ENCODE peak calls at places on chromosomes 4 and X, in nine cellular contexts. L is thoracic aorta; U is CD4-positive, alpha-beta T cell; J is Right ventricle myocardium superior; C is upper lobe of right lung; S is stimulated activated CD4-positive, alpha-beta T cell treated with anti-CD3 and anti-CD28 coated beads, Interleukin-2, amount 100 ng/mL, for 48 hours; W is T-helper 22 cell; T is body of pancreas; D is NCI-H460. P is an unnamed sample.

GRCh38 chr4:89222171-89222570 is 85.4 kb downstream of the GPRIN3 start:
- DNase-seq in L (no peak), U (no peak), J (no peak), C (no peak), S (no peak), W (no peak), T (no peak), D (no peak), P (no peak)

GRCh38 chrX:154735695-154736393 is 15.0 kb downstream of the GAB3 start:
- DNase-seq in L (no peak), U (no peak), J (peak; percentile 74), C (peak; percentile 62), S (no peak), W (no peak), T (peak; percentile 38), D (no peak), P (no peak)

GRCh38 chr4:184310171-184310567 is 92.5 kb upstream of the ENPP6 start:
- DNase-seq in L (no peak), U (peak; percentile 29), J (no peak), C (no peak), S (no peak), W (peak; percentile 5), T (peak; percentile 36), D (no peak), P (no peak)

GRCh38 chrX:259692-260355 is 21.4 kb upstream of the PLCXD1 start:
- DNase-seq in L (no peak), U (no peak), J (no peak), C (peak; percentile 41), S (no peak), W (no peak), T (no peak), D (peak; percentile 43), P (no peak)

GRCh38 chrX:19389217-19389616 is 45.5 kb downstream of the PDHA1 start:
- DNase-seq in L (no peak), U (no peak), J (no peak), C (no peak), S (no peak), W (no peak), T (no peak), D (no peak), P (no peak)

GRCh38 chr4:2755821-2756690 is at the start of gene TNIP2:
- DNase-seq in L (peak; percentile 64), U (peak; percentile 76), J (peak; percentile 93), C (peak; percentile 94), S (peak; percentile 65), W (peak; percentile 68), T (peak; percentile 91), D (peak; percentile 63), P (no peak)

GRCh38 chr4:55727746-55728145 is 91.6 kb upstream of the NMU start:
- DNase-seq in L (no peak), U (no peak), J (no peak), C (no peak), S (no peak), W (no peak), T (no peak), D (no peak), P (no peak)

GRCh38 chr4:85233516-85233915 is 241.4 kb upstream of the ARHGAP24 start:
- DNase-seq in L (no peak), U (no peak), J (no peak), C (no peak), S (no peak), W (no peak), T (no peak), D (no peak), P (no peak)

GRCh38 chrX:68692651-68693050 is 45.2 kb downstream of the STARD8 start:
- DNase-seq in L (no peak), U (no peak), J (no peak), C (no peak), S (no peak), W (no peak), T (no peak), D (no peak), P (no peak)

GRCh38 chrX:27889878-27890277 is 82.1 kb downstream of the MAGEB10 start:
- DNase-seq in L (no peak), U (no peak), J (no peak), C (no peak), S (no peak), W (no peak), T (no peak), D (no peak), P (no peak)

GRCh38 chr4:112082954-112083586 is 62.2 kb upstream of the FAM241A start:
- DNase-seq in L (no peak), U (no peak), J (no peak), C (no peak), S (no peak), W (no peak), T (no peak), D (no peak), P (peak; percentile 92)

GRCh38 chrX:39205467-39205866 is 404.2 kb downstream of the MID1IP1 start:
- DNase-seq in L (no peak), U (no peak), J (no peak), C (no peak), S (no peak), W (no peak), T (no peak), D (no peak), P (no peak)

GRCh38 chr4:140856692-140857091 is 100.5 kb upstream of the TBC1D9 start:
- DNase-seq in L (no peak), U (no peak), J (no peak), C (no peak), S (no peak), W (no peak), T (no peak), D (no peak), P (no peak)

GRCh38 chr4:22339491-22339890 is 176.4 kb downstream of the ADGRA3 start:
- DNase-seq in L (no peak), U (no peak), J (no peak), C (no peak), S (no peak), W (no peak), T (no peak), D (no peak), P (no peak)